ENCODE peak calls at places on chromosomes 1 and 21, in eight cellular contexts. V is brain microvascular endothelial cell; W is left ventricle myocardium superior; J is retina; A is stimulated activated naive B cell treated with anti-CD40 and anti-IgM and Interleukin-4, amounts not matched to agents 10 μg/mL and 1 μg/mL and 100 μg/mL, for 72 hours; Z is substantia nigra; I is SW 1271; O is hypothalamus. P is an unnamed sample.

GRCh38 chr1:211334986-211335385 is 8.4 kb downstream of the TRAF5 start:
- DNase-seq in V (no peak), W (no peak), J (no peak), A (no peak), Z (no peak), I (no peak), O (no peak), P (no peak)

GRCh38 chr1:11771481-11772043 is 9.6 kb downstream of the C1orf167 start:
- DNase-seq in V (no peak), W (no peak), J (no peak), A (no peak), Z (no peak), I (no peak), O (no peak), P (peak)

GRCh38 chr1:152411846-152412245 is 2.2 kb downstream of the CRNN start:
- DNase-seq in V (no peak), W (no peak), J (no peak), A (no peak), Z (no peak), I (no peak), O (no peak), P (no peak)

GRCh38 chr21:31030367-31031106 is 7.7 kb downstream of the KRTAP19-8 start:
- DNase-seq in V (no peak), W (no peak), J (no peak), A (no peak), Z (no peak), I (no peak), O (no peak), P (no peak)

GRCh38 chr1:59332983-59333382 is 36.1 kb downstream of the FGGY start:
- DNase-seq in V (peak), W (no peak), J (no peak), A (no peak), Z (no peak), I (peak), O (no peak), P (no peak)

GRCh38 chr21:36437745-36438128 is 42.2 kb downstream of the CLDN14 start:
- DNase-seq in V (peak), W (no peak), J (no peak), A (no peak), Z (no peak), I (peak), O (no peak), P (no peak)

GRCh38 chr1:239879321-239880170 is 212.1 kb upstream of the FMN2 start:
- DNase-seq in V (no peak), W (no peak), J (no peak), A (no peak), Z (no peak), I (no peak), O (no peak), P (no peak)

GRCh38 chr1:189175889-189176288 is 1301.8 kb downstream of the BRINP3 start:
- DNase-seq in V (no peak), W (no peak), J (no peak), A (no peak), Z (no peak), I (no peak), O (no peak), P (no peak)

GRCh38 chr1:15837931-15838330 is 9.6 kb upstream of the SPEN start:
- DNase-seq in V (no peak), W (no peak), J (no peak), A (no peak), Z (no peak), I (no peak), O (no peak), P (no peak)

GRCh38 chr1:160653620-160654016 is 6.8 kb upstream of the SLAMF1 start:
- DNase-seq in V (no peak), W (no peak), J (no peak), A (peak), Z (no peak), I (no peak), O (no peak), P (no peak)

GRCh38 chr1:111981871-111982270 is 7.6 kb downstream of the KCND3 start:
- DNase-seq in V (no peak), W (no peak), J (no peak), A (no peak), Z (no peak), I (no peak), O (no peak), P (no peak)

GRCh38 chr1:30822966-30823581 is 65.5 kb upstream of the LAPTM5 start:
- DNase-seq in V (no peak), W (no peak), J (no peak), A (no peak), Z (no peak), I (no peak), O (no peak), P (no peak)

GRCh38 chr1:178579562-178579961 is 66.7 kb downstream of the TEX35 start:
- DNase-seq in V (no peak), W (no peak), J (no peak), A (peak), Z (no peak), I (no peak), O (no peak), P (no peak)

GRCh38 chr1:16158025-16158424 is 2.2 kb upstream of the EPHA2 start:
- DNase-seq in V (no peak), W (no peak), J (no peak), A (no peak), Z (no peak), I (no peak), O (no peak), P (no peak)

GRCh38 chr1:229710746-229711145 is 84.7 kb downstream of the URB2 start:
- DNase-seq in V (no peak), W (no peak), J (no peak), A (no peak), Z (no peak), I (no peak), O (no peak), P (no peak)

GRCh38 chr1:24957016-24957807 is 27.1 kb upstream of the RUNX3 start:
- DNase-seq in V (no peak), W (no peak), J (no peak), A (peak), Z (no peak), I (no peak), O (no peak), P (no peak)

GRCh38 chr1:233647083-233647482 is 33.2 kb downstream of the KCNK1 start:
- DNase-seq in V (no peak), W (no peak), J (no peak), A (no peak), Z (no peak), I (no peak), O (no peak), P (no peak)

GRCh38 chr1:167936930-167937708 is at the start of gene MPC2:
- DNase-seq in V (peak), W (peak), J (peak), A (peak), Z (peak), I (peak), O (peak), P (peak)

GRCh38 chr1:27430903-27431653 is 38.7 kb downstream of the GPR3 start:
- DNase-seq in V (peak), W (no peak), J (no peak), A (no peak), Z (no peak), I (no peak), O (peak), P (no peak)

GRCh38 chr1:236440373-236440772 is 46.3 kb downstream of the EDARADD start:
- DNase-seq in V (no peak), W (no peak), J (no peak), A (no peak), Z (no peak), I (no peak), O (no peak), P (no peak)

P was measured in Right ventricle myocardium inferior.